ENCODE peak calls at places on chromosomes 13 and 19, in five cellular contexts. One of them, this sample, is unnamed.

GRCh38 chr19:18254546-18255500 is 19.4 kb downstream of the IQCN start:
- DNase-seq in A549: no peak
- DNase-seq in H1: no peak
- DNase-seq in K562: no peak
- DNase-seq in HepG2: no peak
- DNase-seq in this sample: no peak

GRCh38 chr13:93818345-93818744 is 591.7 kb downstream of the GPC6 start:
- DNase-seq in A549: no peak
- DNase-seq in H1: no peak
- DNase-seq in K562: no peak
- DNase-seq in HepG2: no peak
- DNase-seq in this sample: no peak

GRCh38 chr13:108785844-108786243 is 156.4 kb downstream of the MYO16 start:
- DNase-seq in A549: no peak
- DNase-seq in H1: no peak
- DNase-seq in K562: no peak
- DNase-seq in HepG2: no peak
- DNase-seq in this sample: no peak

GRCh38 chr13:51286135-51287002 is 53.1 kb upstream of the SERPINE3 start:
- DNase-seq in A549: peak
- DNase-seq in H1: peak
- DNase-seq in K562: peak
- DNase-seq in HepG2: peak
- DNase-seq in this sample: peak

GRCh38 chr19:18282021-18282787 is 782 bp upstream of the JUND start:
- DNase-seq in A549: no peak
- DNase-seq in H1: no peak
- DNase-seq in K562: no peak
- DNase-seq in HepG2: peak
- DNase-seq in this sample: no peak

GRCh38 chr13:79541426-79542049 is 60.6 kb downstream of the NDFIP2 start:
- DNase-seq in A549: peak
- DNase-seq in H1: no peak
- DNase-seq in K562: peak
- DNase-seq in HepG2: peak
- DNase-seq in this sample: peak

GRCh38 chr19:47696635-47697034 is 16.6 kb upstream of the EHD2 start:
- DNase-seq in A549: no peak
- DNase-seq in H1: no peak
- DNase-seq in K562: no peak
- DNase-seq in HepG2: no peak
- DNase-seq in this sample: no peak

GRCh38 chr13:81606074-81606473 is 1265.1 kb upstream of the SPRY2 start:
- DNase-seq in A549: no peak
- DNase-seq in H1: no peak
- DNase-seq in K562: no peak
- DNase-seq in HepG2: no peak
- DNase-seq in this sample: no peak

GRCh38 chr19:17954401-17954800 is 12.5 kb upstream of the KCNN1 start:
- DNase-seq in A549: no peak
- DNase-seq in H1: no peak
- DNase-seq in K562: no peak
- DNase-seq in HepG2: no peak
- DNase-seq in this sample: no peak

GRCh38 chr19:46068345-46069258 is 27.8 kb upstream of the IGFL4 start:
- DNase-seq in A549: peak
- DNase-seq in H1: no peak
- DNase-seq in K562: no peak
- DNase-seq in HepG2: peak
- DNase-seq in this sample: no peak

GRCh38 chr13:24682353-24682752 is 2.1 kb downstream of the ATP12A start:
- DNase-seq in A549: no peak
- DNase-seq in H1: no peak
- DNase-seq in K562: no peak
- DNase-seq in HepG2: no peak
- DNase-seq in this sample: no peak

GRCh38 chr19:39590265-39590664 is 12.1 kb upstream of the LGALS13 start:
- DNase-seq in A549: no peak
- DNase-seq in H1: no peak
- DNase-seq in K562: no peak
- DNase-seq in HepG2: no peak
- DNase-seq in this sample: no peak

GRCh38 chr13:52599853-52600603 is 42.2 kb upstream of the HNRNPA1L2 start:
- DNase-seq in A549: no peak
- DNase-seq in H1: no peak
- DNase-seq in K562: no peak
- DNase-seq in HepG2: no peak
- DNase-seq in this sample: no peak

GRCh38 chr13:46668302-46668720 is 115.3 kb downstream of the LRCH1 start:
- DNase-seq in A549: no peak
- DNase-seq in H1: no peak
- DNase-seq in K562: no peak
- DNase-seq in HepG2: no peak
- DNase-seq in this sample: no peak

GRCh38 chr13:66835040-66835628 is 395.0 kb downstream of the PCDH9 start:
- DNase-seq in A549: peak
- DNase-seq in H1: no peak
- DNase-seq in K562: no peak
- DNase-seq in HepG2: peak
- DNase-seq in this sample: no peak

GRCh38 chr13:45055198-45055901 is 65.0 kb upstream of the GTF2F2 start:
- DNase-seq in A549: peak
- DNase-seq in H1: no peak
- DNase-seq in K562: no peak
- DNase-seq in HepG2: no peak
- DNase-seq in this sample: peak

GRCh38 chr19:35380450-35381124 is 9.7 kb downstream of the GPR42 start:
- DNase-seq in A549: no peak
- DNase-seq in H1: no peak
- DNase-seq in K562: peak
- DNase-seq in HepG2: peak
- DNase-seq in this sample: no peak

GRCh38 chr19:10587022-10587838 is at the start of gene AP1M2:
- DNase-seq in A549: no peak
- DNase-seq in H1: peak
- DNase-seq in K562: no peak
- DNase-seq in HepG2: no peak
- DNase-seq in this sample: no peak

GRCh38 chr13:75850915-75851314 is 214.8 kb downstream of the LMO7 start:
- DNase-seq in A549: no peak
- DNase-seq in H1: no peak
- DNase-seq in K562: peak
- DNase-seq in HepG2: no peak
- DNase-seq in this sample: no peak

GRCh38 chr13:67033170-67033569 is 197.0 kb downstream of the PCDH9 start:
- DNase-seq in A549: no peak
- DNase-seq in H1: no peak
- DNase-seq in K562: no peak
- DNase-seq in HepG2: no peak
- DNase-seq in this sample: no peak

GRCh38 chr19:18390075-18390909 is 4.3 kb downstream of the GDF15 start:
- DNase-seq in A549: peak
- DNase-seq in H1: no peak
- DNase-seq in K562: no peak
- DNase-seq in HepG2: no peak
- DNase-seq in this sample: no peak

GRCh38 chr19:12945479-12946091 is at the start of gene RAD23A:
- DNase-seq in A549: peak
- DNase-seq in H1: peak
- DNase-seq in K562: peak
- DNase-seq in HepG2: peak
- DNase-seq in this sample: peak

GRCh38 chr13:79560954-79561353 is 80.0 kb downstream of the NDFIP2 start:
- DNase-seq in A549: no peak
- DNase-seq in H1: no peak
- DNase-seq in K562: no peak
- DNase-seq in HepG2: no peak
- DNase-seq in this sample: no peak

GRCh38 chr13:81874681-81875661 is 1534.0 kb upstream of the SPRY2 start:
- DNase-seq in A549: no peak
- DNase-seq in H1: peak
- DNase-seq in K562: no peak
- DNase-seq in HepG2: peak
- DNase-seq in this sample: no peak

GRCh38 chr13:92535222-92536006 is 691.2 kb upstream of the GPC6 start:
- DNase-seq in A549: no peak
- DNase-seq in H1: no peak
- DNase-seq in K562: no peak
- DNase-seq in HepG2: no peak
- DNase-seq in this sample: no peak

GRCh38 chr13:49436890-49437289 is 7.0 kb downstream of the CAB39L start:
- DNase-seq in A549: peak
- DNase-seq in H1: no peak
- DNase-seq in K562: no peak
- DNase-seq in HepG2: no peak
- DNase-seq in this sample: no peak

GRCh38 chr19:49879243-49879960 is 1.9 kb downstream of the TBC1D17 start:
- DNase-seq in A549: peak
- DNase-seq in H1: no peak
- DNase-seq in K562: no peak
- DNase-seq in HepG2: no peak
- DNase-seq in this sample: no peak

GRCh38 chr13:64278493-64278892 is 2862.8 kb upstream of the PCDH20 start:
- DNase-seq in A549: no peak
- DNase-seq in H1: no peak
- DNase-seq in K562: no peak
- DNase-seq in HepG2: no peak
- DNase-seq in this sample: no peak

GRCh38 chr13:83215627-83216026 is 666.6 kb downstream of the SLITRK1 start:
- DNase-seq in A549: no peak
- DNase-seq in H1: no peak
- DNase-seq in K562: no peak
- DNase-seq in HepG2: no peak
- DNase-seq in this sample: no peak

GRCh38 chr13:79833972-79834371 is 353.0 kb downstream of the NDFIP2 start:
- DNase-seq in A549: no peak
- DNase-seq in H1: no peak
- DNase-seq in K562: no peak
- DNase-seq in HepG2: no peak
- DNase-seq in this sample: no peak

GRCh38 chr13:73702419-73703071 is 431.7 kb downstream of the KLF12 start:
- DNase-seq in A549: no peak
- DNase-seq in H1: no peak
- DNase-seq in K562: no peak
- DNase-seq in HepG2: no peak
- DNase-seq in this sample: peak

GRCh38 chr19:18777156-18777724 is 13.9 kb downstream of the COMP start:
- DNase-seq in A549: no peak
- DNase-seq in H1: no peak
- DNase-seq in K562: no peak
- DNase-seq in HepG2: no peak
- DNase-seq in this sample: no peak

GRCh38 chr13:113742000-113742441 is 17.0 kb upstream of the TMEM255B start:
- DNase-seq in A549: peak
- DNase-seq in H1: no peak
- DNase-seq in K562: peak
- DNase-seq in HepG2: peak
- DNase-seq in this sample: no peak

GRCh38 chr19:38711726-38712153 is 32.5 kb downstream of the CAPN12 start:
- DNase-seq in A549: no peak
- DNase-seq in H1: no peak
- DNase-seq in K562: no peak
- DNase-seq in HepG2: no peak
- DNase-seq in this sample: no peak

GRCh38 chr19:51002542-51003311 is 1.3 kb upstream of the KLK8 start:
- DNase-seq in A549: peak
- DNase-seq in H1: peak
- DNase-seq in K562: peak
- DNase-seq in HepG2: no peak
- DNase-seq in this sample: no peak

GRCh38 chr13:20943519-20944012 is 41.0 kb upstream of the XPO4 start:
- DNase-seq in A549: peak
- DNase-seq in H1: peak
- DNase-seq in K562: peak
- DNase-seq in HepG2: peak
- DNase-seq in this sample: no peak

DNA sequence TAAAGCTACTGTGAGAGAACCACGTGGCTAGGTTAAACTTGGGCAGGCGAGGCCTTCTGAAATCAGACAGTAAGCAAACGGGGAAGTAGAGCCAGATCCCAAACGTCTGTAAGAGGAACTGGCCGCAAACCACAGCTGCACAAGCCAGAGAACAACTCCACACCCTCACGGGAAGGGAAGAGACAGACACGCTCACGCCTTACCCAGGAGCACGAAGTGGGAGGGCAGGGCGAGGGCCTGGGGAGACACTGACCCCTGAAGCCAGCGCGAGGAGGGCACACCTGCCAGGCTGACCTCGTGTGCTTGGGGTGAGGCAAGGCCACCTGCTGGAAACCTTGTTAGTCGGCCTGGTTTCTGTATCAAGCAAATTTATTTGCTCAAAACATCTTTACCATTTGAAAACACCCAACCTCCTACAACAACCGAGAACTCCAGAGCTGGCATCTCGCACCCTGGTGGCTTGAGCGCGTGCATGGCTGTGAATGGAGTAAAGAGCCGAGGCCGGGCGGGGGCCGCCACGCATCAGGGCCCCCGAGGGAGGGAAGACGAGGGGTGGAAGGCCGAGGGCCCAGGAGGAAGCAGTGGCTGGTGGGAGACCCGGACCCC is 7.3 kb downstream of the POLR2E start:
- DNase-seq in A549: no peak
- DNase-seq in H1: no peak
- DNase-seq in K562: no peak
- DNase-seq in HepG2: no peak
- DNase-seq in this sample: no peak
- H3K4me2 ChIP-seq in A549: no peak
- H3K4me2 ChIP-seq in H1: no peak
- H3K4me2 ChIP-seq in K562: no peak
- H3K4me2 ChIP-seq in HepG2: no peak
- H3K4me2 ChIP-seq in this sample: peak

DNA sequence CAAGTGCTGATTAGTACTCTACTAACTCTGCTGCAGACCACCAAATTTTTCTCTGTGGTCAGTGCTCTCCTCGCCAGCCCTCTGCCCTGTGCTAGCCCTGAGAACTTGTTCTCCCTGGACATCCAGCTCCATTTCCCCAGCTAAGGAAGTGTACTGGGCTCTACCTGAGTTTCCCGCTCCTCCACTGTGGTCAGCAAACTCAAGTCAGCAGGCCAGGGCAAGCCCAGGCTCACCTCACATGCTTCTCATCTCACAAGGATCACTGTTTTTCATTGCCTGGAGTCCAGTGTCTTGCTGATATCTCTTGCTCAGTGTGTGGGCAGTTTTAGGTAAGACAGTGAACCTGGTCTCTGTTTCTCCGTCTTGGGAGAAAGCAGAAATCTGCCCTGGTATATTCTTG is 201.4 kb downstream of the FOXO1 start:
- DNase-seq in A549: no peak
- DNase-seq in H1: no peak
- DNase-seq in K562: no peak
- DNase-seq in HepG2: no peak
- DNase-seq in this sample: no peak
- TF ChIP-seq CHD2 in A549: no peak
- TF ChIP-seq CHD2 in H1: no peak
- TF ChIP-seq CHD2 in K562: no peak
- TF ChIP-seq CHD2 in HepG2: no peak
- TF ChIP-seq CHD2 in this sample: no peak

GRCh38 chr13:97300871-97301270 is 78.7 kb downstream of the MBNL2 start:
- DNase-seq in A549: no peak
- DNase-seq in H1: no peak
- DNase-seq in K562: no peak
- DNase-seq in HepG2: no peak
- DNase-seq in this sample: no peak
- TF ChIP-seq CEBPB in A549: no peak
- TF ChIP-seq CEBPB in H1: no peak
- TF ChIP-seq CEBPB in K562: no peak
- TF ChIP-seq CEBPB in HepG2: no peak
- TF ChIP-seq CEBPB in this sample: no peak

GRCh38 chr19:53982611-53983010 is 8.8 kb upstream of the CACNG6 start:
- DNase-seq in A549: peak
- DNase-seq in H1: no peak
- DNase-seq in K562: no peak
- DNase-seq in HepG2: no peak
- DNase-seq in this sample: no peak
- H3K4me2 ChIP-seq in A549: peak
- H3K4me2 ChIP-seq in H1: peak
- H3K4me2 ChIP-seq in K562: no peak
- H3K4me2 ChIP-seq in HepG2: no peak
- H3K4me2 ChIP-seq in this sample: no peak